ENCODE peak calls at places on chromosomes 6 and 20, in four cellular contexts. W is H1, M is GM12878, A is SK-N-SH. L is an unnamed sample.
A peak's percentile ranks its signal among the peaks of the same experiment; 100 is the strongest.

GRCh38 chr20:57547250-57547649 is 13.7 kb upstream of the PCK1 start:
- DNase-seq in W (no peak), M (no peak), A (no peak), L (peak; percentile 40)

GRCh38 chr20:21102252-21102609 is 3.9 kb downstream of the LINC00237 start:
- DNase-seq in W (peak; percentile 76), M (no peak), A (peak; percentile 57), L (no peak)

GRCh38 chr6:158409451-158409850 is 97.2 kb downstream of the TULP4 start:
- DNase-seq in W (no peak), M (no peak), A (peak; percentile 52), L (no peak)

GRCh38 chr20:44688053-44688625 is 27.0 kb upstream of the CCN5 start:
- DNase-seq in W (no peak), M (no peak), A (no peak), L (no peak)

GRCh38 chr6:90087103-90087833 is 193.0 kb downstream of the GJA10 start:
- DNase-seq in W (no peak), M (no peak), A (no peak), L (no peak)

GRCh38 chr20:62362991-62363919 is 3.9 kb downstream of the LAMA5 start:
- DNase-seq in W (peak; percentile 62), M (no peak), A (peak; percentile 60), L (no peak)

GRCh38 chr20:20658123-20658522 is 54.3 kb downstream of the RALGAPA2 start:
- DNase-seq in W (no peak), M (no peak), A (no peak), L (no peak)

GRCh38 chr6:114033606-114034005 is 62.7 kb upstream of the HDAC2 start:
- DNase-seq in W (no peak), M (no peak), A (no peak), L (no peak)

GRCh38 chr6:124917769-124918168 is 44.5 kb upstream of the RNF217 start:
- DNase-seq in W (no peak), M (no peak), A (no peak), L (no peak)

GRCh38 chr20:23266530-23267398 is 83.8 kb upstream of the NXT1 start:
- DNase-seq in W (no peak), M (no peak), A (no peak), L (no peak)

GRCh38 chr20:63703471-63703975 is 4.3 kb downstream of the ARFRP1 start:
- DNase-seq in W (no peak), M (no peak), A (peak; percentile 10), L (no peak)

GRCh38 chr6:4302524-4302923 is 167.1 kb upstream of the ECI2 start:
- DNase-seq in W (no peak), M (no peak), A (no peak), L (no peak)

GRCh38 chr6:158849899-158850806 is 31.0 kb upstream of the EZR start:
- DNase-seq in W (no peak), M (no peak), A (no peak), L (peak; percentile 84)

GRCh38 chr6:11364971-11365397 is 132.5 kb upstream of the NEDD9 start:
- DNase-seq in W (no peak), M (no peak), A (no peak), L (peak; percentile 73)

GRCh38 chr6:154229796-154230195 is 126.8 kb downstream of the IPCEF1 start:
- DNase-seq in W (no peak), M (no peak), A (no peak), L (no peak)

GRCh38 chr6:17505767-17506280 is 94.3 kb upstream of the FAM8A1 start:
- DNase-seq in W (peak; percentile 3), M (no peak), A (no peak), L (no peak)

GRCh38 chr6:71544028-71544427 is 255.4 kb downstream of the OGFRL1 start:
- DNase-seq in W (no peak), M (no peak), A (no peak), L (no peak)

GRCh38 chr6:15368873-15369272 is 123.0 kb downstream of the JARID2 start:
- DNase-seq in W (no peak), M (no peak), A (no peak), L (no peak)

GRCh38 chr6:15370730-15371129 is 124.9 kb downstream of the JARID2 start:
- DNase-seq in W (no peak), M (no peak), A (no peak), L (no peak)

GRCh38 chr6:15372932-15373331 is 127.1 kb downstream of the JARID2 start:
- DNase-seq in W (no peak), M (no peak), A (no peak), L (no peak)

GRCh38 chr6:15369838-15370237 is 124.0 kb downstream of the JARID2 start:
- DNase-seq in W (no peak), M (no peak), A (no peak), L (no peak)

GRCh38 chr6:15371151-15371550 is 125.3 kb downstream of the JARID2 start:
- DNase-seq in W (no peak), M (no peak), A (no peak), L (no peak)
- TF ChIP-seq TCF12 in W (no peak), M (no peak), A (no peak), L (no peak)

DNA sequence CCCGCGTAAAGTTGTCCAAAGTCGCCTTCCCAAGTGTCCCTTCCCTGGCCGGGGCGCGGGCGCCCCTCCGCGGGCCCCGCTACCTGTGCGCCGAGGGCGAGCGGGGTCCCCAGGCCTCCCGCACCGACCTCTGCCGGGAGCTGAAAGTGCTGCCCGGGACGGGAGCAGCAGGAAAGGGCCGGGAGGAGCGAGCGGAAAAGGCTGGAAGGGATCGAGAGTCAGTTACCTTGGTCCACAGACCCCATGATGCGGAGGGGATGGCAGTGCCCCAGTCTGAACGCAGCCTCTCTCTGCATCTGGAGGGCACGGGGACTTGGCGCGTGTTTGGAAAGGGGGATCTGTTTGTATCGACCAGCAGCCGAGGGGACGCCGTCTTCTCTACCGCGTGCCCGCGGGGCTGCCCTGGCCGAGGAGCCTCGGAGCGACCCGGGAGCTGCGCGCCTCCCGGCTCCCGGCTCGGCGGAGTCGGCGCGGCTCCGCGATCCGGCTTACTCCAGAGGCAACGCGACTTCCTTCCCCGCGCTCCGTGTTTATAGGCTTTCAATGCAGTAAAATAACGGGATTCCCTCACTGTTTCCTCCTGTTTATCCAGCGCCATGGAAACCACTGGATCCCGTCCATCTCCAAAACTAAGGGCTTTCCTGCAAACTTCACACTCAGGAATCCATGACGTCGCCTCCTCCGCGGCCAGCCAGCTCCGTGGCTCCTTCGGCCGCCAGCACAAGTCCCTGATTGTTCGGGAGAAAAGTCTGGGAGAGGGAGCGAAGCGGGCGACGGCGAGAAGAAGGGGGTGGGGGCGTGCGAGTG is 20.0 kb upstream of the NFATC2 start:
- DNase-seq in W (peak; percentile 85), M (no peak), A (peak; percentile 82), L (no peak)
- TF ChIP-seq TCF12 in W (no peak), M (no peak), A (no peak), L (no peak)

GRCh38 chr6:80098392-80098791 is 8.1 kb upstream of the BCKDHB start:
- DNase-seq in W (no peak), M (no peak), A (no peak), L (no peak)

GRCh38 chr6:80091506-80091905 is 15.0 kb upstream of the BCKDHB start:
- DNase-seq in W (no peak), M (no peak), A (no peak), L (no peak)

GRCh38 chr6:80095600-80095999 is 10.9 kb upstream of the BCKDHB start:
- DNase-seq in W (no peak), M (no peak), A (no peak), L (no peak)

GRCh38 chr6:80088637-80089036 is 17.8 kb upstream of the BCKDHB start:
- DNase-seq in W (no peak), M (no peak), A (no peak), L (peak; percentile 5)

DNA sequence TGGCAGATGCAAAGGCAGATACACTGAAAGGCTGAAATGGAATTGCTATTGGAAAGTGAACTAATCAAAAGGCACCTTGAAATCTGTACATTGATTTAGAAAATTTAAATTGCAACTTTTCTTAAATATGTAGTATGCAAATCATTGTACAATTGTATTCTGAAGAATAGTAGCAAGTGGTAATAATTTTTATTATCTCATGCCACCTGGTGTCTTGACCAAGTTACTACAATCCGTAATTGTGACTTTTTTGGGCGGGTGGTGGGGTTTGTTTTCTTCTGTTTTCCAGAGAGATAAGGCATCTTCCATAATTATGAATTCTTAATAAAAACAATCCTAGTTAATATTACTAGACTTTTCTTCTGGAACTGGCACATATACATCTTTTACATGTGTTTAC is 12.5 kb upstream of the BCKDHB start:
- DNase-seq in W (no peak), M (no peak), A (peak; percentile 52), L (no peak)
- TF ChIP-seq TCF12 in W (no peak), M (no peak), A (no peak), L (no peak)

GRCh38 chr6:142851601-142852000 is 93.4 kb downstream of the HIVEP2 start:
- DNase-seq in W (no peak), M (peak; percentile 41), A (no peak), L (no peak)
- TF ChIP-seq TCF12 in W (no peak), M (no peak), A (no peak), L (no peak)

DNA sequence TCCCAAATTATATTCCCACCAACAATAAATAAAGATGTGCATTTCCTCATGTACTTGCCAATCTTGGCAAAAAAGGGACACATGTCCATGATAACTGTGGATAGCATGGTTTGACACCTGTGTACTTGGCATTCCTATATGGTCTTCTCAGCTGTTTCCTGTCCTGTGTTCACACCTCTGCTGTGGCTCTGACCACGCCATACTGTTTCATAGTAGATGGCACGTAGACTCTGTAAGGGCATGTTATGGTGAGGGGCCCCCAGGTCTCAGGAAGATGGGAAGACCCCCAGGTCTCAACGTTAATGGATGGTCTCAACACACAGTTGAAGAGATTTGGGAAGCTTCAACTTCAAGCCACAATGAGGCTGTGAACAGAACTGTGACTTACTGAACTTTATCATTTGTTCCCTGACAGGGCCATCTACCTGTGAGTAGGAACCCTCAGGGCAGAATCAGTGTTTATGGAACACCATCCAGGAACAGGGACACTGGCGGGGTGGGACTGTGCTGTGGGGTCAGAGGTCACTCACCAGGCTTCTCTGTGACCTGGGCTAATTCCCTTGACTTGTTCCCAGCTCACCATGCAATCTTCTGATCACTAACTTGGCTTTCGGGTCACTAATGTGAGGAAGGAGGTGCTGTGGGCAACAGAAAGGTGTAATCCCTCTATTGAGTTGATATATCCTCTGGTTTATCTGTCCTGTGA is 11.8 kb downstream of the ZBTB24 start:
- DNase-seq in W (peak; percentile 24), M (no peak), A (no peak), L (no peak)
- TF ChIP-seq TCF12 in W (no peak), M (no peak), A (no peak), L (no peak)

DNA sequence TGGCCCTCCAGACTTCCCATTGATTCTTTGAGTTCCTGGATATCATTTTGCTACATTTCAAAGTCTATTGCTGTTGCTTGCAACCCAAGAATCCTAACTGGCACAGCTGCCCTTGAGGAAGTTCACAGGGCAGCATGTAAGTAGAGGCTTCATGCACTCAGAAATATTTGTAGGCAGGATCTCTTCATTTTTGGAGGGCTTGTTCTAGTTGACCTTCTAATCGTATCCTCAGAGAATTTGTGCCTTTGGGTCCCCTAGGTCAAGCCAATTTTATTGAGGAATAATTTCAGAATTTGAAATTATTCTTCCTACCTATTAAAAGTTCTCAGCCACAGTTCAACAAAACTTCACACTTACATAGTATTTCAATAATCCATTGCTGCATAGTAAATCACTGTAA is 5.6 kb upstream of the NCOA3 start:
- DNase-seq in W (no peak), M (no peak), A (no peak), L (no peak)
- TF ChIP-seq TCF12 in W (no peak), M (no peak), A (no peak), L (no peak)

DNA sequence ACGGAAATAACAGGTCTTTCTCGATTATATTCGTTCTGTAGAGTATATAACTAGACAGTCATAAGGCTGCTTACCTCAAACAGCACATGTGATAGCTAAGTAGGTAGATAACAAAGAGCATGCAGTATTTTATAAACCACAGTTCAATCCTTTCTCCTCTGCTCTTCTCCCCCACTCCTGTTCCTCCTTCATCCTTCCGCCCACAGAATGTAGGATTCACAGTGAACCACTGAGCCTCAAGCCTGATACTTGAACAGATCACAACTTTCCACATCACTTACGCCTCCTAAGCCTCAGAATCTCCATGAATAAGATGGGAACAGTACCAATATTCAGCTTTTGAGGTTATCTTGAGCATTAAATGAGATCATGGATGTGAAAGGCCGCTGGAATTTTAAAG is 33.6 kb downstream of the MTFR2 start:
- DNase-seq in W (no peak), M (no peak), A (no peak), L (no peak)
- TF ChIP-seq TCF12 in W (no peak), M (no peak), A (no peak), L (no peak)